ENCODE peak calls at places on chromosomes 6 and 20, in nine cellular contexts. X is stimulated activated CD4-positive, alpha-beta T cell treated with anti-CD3 and anti-CD28 coated beads, Interleukin-4, amount 100 ng/mL, for 1 hour; J is Right ventricle myocardium inferior; G is HTR-8/SVneo; T is HFFc6; A is cardiac muscle cell; M is activated T-helper 1 cell treated with anti-CD3 and anti-CD28 coated beads, Interleukin-2, amount 50 U/mL, for 16 hours; W is naive thymus-derived CD4-positive, alpha-beta T cell; L is kidney tubule cell. V is an unnamed sample.

GRCh38 chr6:5205035-5205469 is 55.7 kb downstream of the LYRM4 start:
- DNase-seq in L (peak), J (peak), A (no peak), G (no peak), M (no peak), X (no peak), T (no peak), W (no peak), V (no peak)

GRCh38 chr20:23078994-23079364 is 7.1 kb downstream of the CD93 start:
- DNase-seq in W (no peak), T (no peak), G (no peak), X (no peak), L (no peak), A (no peak), J (no peak), M (no peak), V (no peak)

GRCh38 chr20:4076671-4077070 is 61.3 kb upstream of the RNF24 start:
- DNase-seq in A (peak), X (no peak), M (no peak), G (peak), L (peak), W (no peak), J (no peak), T (peak), V (no peak)

GRCh38 chr20:51417745-51418529 is 124.6 kb downstream of the NFATC2 start:
- DNase-seq in X (no peak), T (no peak), M (no peak), L (no peak), G (no peak), A (no peak), W (no peak), J (no peak), V (peak)

GRCh38 chr6:77292564-77293546 is 170.4 kb downstream of the HTR1B start:
- DNase-seq in T (peak), X (no peak), L (peak), M (no peak), G (peak), J (no peak), W (no peak), A (peak), V (no peak)

GRCh38 chr6:169795196-169795595 is 43.8 kb downstream of the ERMARD start:
- DNase-seq in T (no peak), G (no peak), J (no peak), M (no peak), L (no peak), X (no peak), W (no peak), A (no peak), V (no peak)

GRCh38 chr6:95325858-95326257 is 251.5 kb upstream of the MANEA start:
- DNase-seq in M (no peak), T (no peak), W (no peak), X (no peak), G (no peak), J (no peak), L (peak), A (no peak), V (no peak)

GRCh38 chr6:160395187-160395586 is 47.0 kb downstream of the SLC22A3 start:
- DNase-seq in J (no peak), T (no peak), L (no peak), G (no peak), W (no peak), A (no peak), X (no peak), M (no peak), V (no peak)

GRCh38 chr6:35050988-35051330 is 90.2 kb downstream of the TCP11 start:
- DNase-seq in L (no peak), W (no peak), J (peak), M (no peak), A (no peak), X (no peak), T (no peak), G (no peak), V (no peak)

GRCh38 chr20:13200767-13201500 is 20.1 kb upstream of the ISM1 start:
- DNase-seq in X (no peak), W (no peak), T (no peak), G (no peak), L (no peak), J (no peak), A (no peak), M (no peak), V (no peak)

GRCh38 chr6:41548098-41548840 is 2.1 kb downstream of the FOXP4 start:
- DNase-seq in W (peak), J (no peak), T (no peak), G (no peak), L (no peak), X (peak), M (no peak), A (no peak), V (peak)

GRCh38 chr20:63093966-63094766 is 87.4 kb upstream of the BHLHE23 start:
- DNase-seq in X (no peak), W (peak), T (no peak), A (no peak), L (no peak), G (no peak), J (peak), M (no peak), V (no peak)

GRCh38 chr6:11714798-11715285 is 63.8 kb downstream of the ADTRP start:
- DNase-seq in J (no peak), A (no peak), X (no peak), M (no peak), L (no peak), W (no peak), T (no peak), G (no peak), V (no peak)

GRCh38 chr6:135012764-135013163 is 41.9 kb downstream of the HBS1L start:
- DNase-seq in X (no peak), T (peak), A (peak), G (no peak), W (no peak), M (no peak), J (no peak), L (peak), V (no peak)

GRCh38 chr6:82971877-82972460 is 93.7 kb downstream of the UBE3D start:
- DNase-seq in W (no peak), T (no peak), L (no peak), M (no peak), X (no peak), J (no peak), G (no peak), A (no peak), V (no peak)

GRCh38 chr6:138590796-138591709 is 91.8 kb upstream of the NHSL1 start:
- DNase-seq in W (no peak), G (peak), A (peak), L (peak), X (peak), T (peak), J (no peak), M (no peak), V (peak)

GRCh38 chr6:20791932-20792331 is 257.7 kb downstream of the CDKAL1 start:
- DNase-seq in T (no peak), A (no peak), X (no peak), J (no peak), M (no peak), W (no peak), L (no peak), G (no peak), V (no peak)

GRCh38 chr6:108667984-108668383 is 107.3 kb downstream of the FOXO3 start:
- DNase-seq in A (peak), J (no peak), M (no peak), T (no peak), X (no peak), L (peak), G (no peak), W (no peak), V (no peak)

GRCh38 chr20:56187791-56188190 is 60.7 kb upstream of the MC3R start:
- DNase-seq in A (no peak), W (no peak), J (no peak), T (no peak), M (no peak), G (peak), X (no peak), L (peak), V (no peak)

GRCh38 chr6:135021310-135022049 is 33.1 kb downstream of the HBS1L start:
- DNase-seq in J (no peak), X (no peak), L (no peak), W (no peak), M (no peak), T (no peak), G (no peak), A (no peak), V (no peak)

GRCh38 chr6:104239971-104240370 is 619.7 kb downstream of the HACE1 start:
- DNase-seq in J (no peak), A (no peak), W (no peak), M (no peak), G (no peak), X (no peak), L (no peak), T (no peak), V (no peak)

GRCh38 chr6:54624216-54624615 is 222.4 kb upstream of the FAM83B start:
- DNase-seq in T (no peak), M (no peak), X (no peak), W (no peak), L (no peak), G (no peak), J (no peak), A (no peak), V (no peak)

V was measured in stimulated activated naive CD4-positive, alpha-beta T cell treated with Interleukin-2 at 50 U/mL for 16 hours.